ENCODE peak calls at places on chromosomes 11 and 22, in seven cellular contexts. M is hepatocyte, Q is dorsolateral prefrontal cortex, J is uterus, D is aorta, H is mesendoderm, C is cardiac muscle cell. X is an unnamed sample. For H3K27me3, the result is how much of the 10 kb centered on the place peaks cover.

GRCh38 chr11:34957606-34958005 is 41.2 kb downstream of the PDHX start:
- DNase-seq in H (no peak), C (no peak), J (no peak), Q (no peak), M (no peak), D (no peak), X (no peak)

GRCh38 chr11:119315139-119316016 is 1.6 kb downstream of the MCAM start:
- DNase-seq in H (peak), D (peak), C (peak), Q (no peak), M (no peak), J (no peak), X (peak)

GRCh38 chr11:56624661-56625110 is 10.0 kb upstream of the OR5M1 start:
- DNase-seq in C (peak), M (peak), Q (no peak), J (no peak), D (no peak), H (peak), X (peak)

GRCh38 chr11:2511421-2512369 is 66.9 kb downstream of the KCNQ1 start:
- DNase-seq in Q (peak), D (peak), C (no peak), M (no peak), J (peak), H (no peak), X (no peak)

GRCh38 chr11:41245184-41245583 is 214.3 kb downstream of the LRRC4C start:
- DNase-seq in Q (no peak), D (peak), M (no peak), J (peak), H (no peak), C (no peak), X (no peak)

GRCh38 chr22:44273175-44273574 is 39.6 kb downstream of the SHISAL1 start:
- DNase-seq in C (no peak), D (no peak), H (no peak), M (no peak), Q (no peak), J (no peak), X (no peak)

GRCh38 chr11:33089776-33090175 is 50.4 kb downstream of the TCP11L1 start:
- DNase-seq in H (no peak), Q (no peak), J (no peak), D (no peak), C (no peak), M (no peak), X (no peak)

GRCh38 chr22:41848468-41848867 is 15.6 kb downstream of the SREBF2 start:
- DNase-seq in D (peak), H (no peak), Q (no peak), J (no peak), C (no peak), M (peak), X (no peak)

GRCh38 chr11:128909438-128910125 is 18.4 kb downstream of the KCNJ5 start:
- DNase-seq in D (no peak), J (no peak), Q (no peak), M (no peak), H (no peak), C (no peak), X (no peak)

GRCh38 chr11:30488304-30488998 is 97.7 kb downstream of the MPPED2 start:
- DNase-seq in M (peak), D (no peak), C (peak), J (no peak), Q (no peak), H (no peak), X (peak)

GRCh38 chr11:134500621-134501020 is 88.6 kb upstream of the B3GAT1 start:
- DNase-seq in C (no peak), Q (no peak), D (no peak), M (no peak), J (no peak), H (no peak), X (no peak)

GRCh38 chr11:88434333-88434976 is 96.9 kb upstream of the CTSC start:
- DNase-seq in M (no peak), D (no peak), C (no peak), H (no peak), Q (no peak), J (no peak), X (no peak)

GRCh38 chr22:41140365-41140957 is 48.1 kb downstream of the EP300 start:
- DNase-seq in M (no peak), C (peak), J (no peak), Q (no peak), H (no peak), D (no peak), X (no peak)

GRCh38 chr22:43185860-43186261 is 1.1 kb downstream of the TTLL12 start:
- DNase-seq in D (peak), M (peak), H (peak), C (peak), J (peak), Q (peak), X (peak)

GRCh38 chr11:80327971-80328614 is 887.3 kb upstream of the TENM4 start:
- DNase-seq in H (peak), C (no peak), D (no peak), M (no peak), J (no peak), Q (no peak), X (no peak)

GRCh38 chr11:116740741-116741140 is 32.0 kb downstream of the BUD13 start:
- DNase-seq in Q (no peak), J (no peak), H (no peak), D (no peak), M (no peak), C (no peak), X (no peak)

GRCh38 chr22:20747223-20747622 is 26.7 kb upstream of the SERPIND1 start:
- DNase-seq in Q (no peak), D (no peak), C (no peak), H (no peak), J (no peak), M (no peak), X (no peak)

GRCh38 chr22:24146190-24146616 is 35.1 kb upstream of the SUSD2 start:
- DNase-seq in Q (no peak), C (peak), D (peak), J (peak), M (peak), H (peak), X (peak)

GRCh38 chr11:135074397-135074998 is 662.5 kb upstream of the B3GAT1 start:
- DNase-seq in Q (no peak), M (peak), D (no peak), C (no peak), H (peak), J (no peak), X (no peak)

GRCh38 chr11:77993902-77994301 is 566 bp downstream of the INTS4 start:
- DNase-seq in D (no peak), H (peak), M (no peak), Q (no peak), J (no peak), C (peak), X (no peak)

GRCh38 chr22:27108425-27109114 is 451.2 kb downstream of the MIAT start:
- DNase-seq in Q (no peak), C (no peak), H (peak), M (peak), D (peak), J (peak), X (no peak)

GRCh38 chr11:17013548-17014320 is 480 bp downstream of the PLEKHA7 start:
- DNase-seq in J (no peak), H (peak), D (no peak), C (peak), M (peak), Q (no peak), X (no peak)

GRCh38 chr11:17010851-17011420 is 3.3 kb downstream of the PLEKHA7 start:
- DNase-seq in J (no peak), Q (no peak), H (peak), D (no peak), M (no peak), C (no peak), X (no peak)

GRCh38 chr11:17012179-17012578 is 2.0 kb downstream of the PLEKHA7 start:
- DNase-seq in D (no peak), C (no peak), H (no peak), Q (no peak), M (no peak), J (no peak), X (no peak)

GRCh38 chr11:17014321-17014773 is at the start of gene PLEKHA7:
- DNase-seq in Q (no peak), D (no peak), H (no peak), J (no peak), M (peak), C (peak), X (no peak)

GRCh38 chr11:17012712-17013547 is 1.3 kb downstream of the PLEKHA7 start:
- DNase-seq in Q (peak), D (peak), M (peak), C (peak), H (peak), J (peak), X (no peak)
- H3K27ac ChIP-seq in Q (no peak), D (no peak), M (peak), C (no peak), H (no peak), J (no peak), X (no peak)

DNA sequence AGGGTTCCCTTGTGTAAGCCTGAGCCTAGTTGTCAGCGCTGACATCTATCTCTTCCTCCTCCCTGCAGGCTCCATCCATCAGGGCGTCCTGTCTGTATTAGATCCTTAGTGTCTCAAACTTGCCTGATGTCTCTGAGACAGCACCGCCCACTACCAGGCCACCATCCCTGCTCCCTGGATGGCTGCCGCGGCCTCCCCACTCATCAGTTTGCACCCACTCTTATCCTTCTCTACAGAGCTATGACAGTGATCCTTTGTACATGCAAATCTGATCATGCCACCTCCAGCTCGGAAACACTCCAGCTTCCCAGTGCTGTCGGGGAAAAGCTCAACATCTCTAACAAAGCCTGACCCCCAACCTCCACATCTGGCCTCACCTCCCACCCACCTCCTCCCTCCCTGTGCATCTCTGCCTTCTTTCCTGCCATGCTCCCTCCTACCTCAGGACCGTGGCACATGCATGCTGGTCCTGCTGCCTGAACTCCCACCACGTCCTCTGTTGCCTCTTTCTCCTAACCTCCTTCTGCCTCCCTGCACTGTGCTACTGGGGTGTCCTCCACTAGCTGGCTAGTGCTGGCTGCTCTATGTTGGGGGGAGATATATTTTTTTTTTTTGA is 61.6 kb upstream of the EIF3D start:
- DNase-seq in Q (no peak), J (no peak), H (no peak), D (peak), C (no peak), M (no peak), X (no peak)
- H3K27me3 ChIP-seq in Q (under half), J (under half), H (under half), D (under half), C (under half), M (under half), X (under half)

DNA sequence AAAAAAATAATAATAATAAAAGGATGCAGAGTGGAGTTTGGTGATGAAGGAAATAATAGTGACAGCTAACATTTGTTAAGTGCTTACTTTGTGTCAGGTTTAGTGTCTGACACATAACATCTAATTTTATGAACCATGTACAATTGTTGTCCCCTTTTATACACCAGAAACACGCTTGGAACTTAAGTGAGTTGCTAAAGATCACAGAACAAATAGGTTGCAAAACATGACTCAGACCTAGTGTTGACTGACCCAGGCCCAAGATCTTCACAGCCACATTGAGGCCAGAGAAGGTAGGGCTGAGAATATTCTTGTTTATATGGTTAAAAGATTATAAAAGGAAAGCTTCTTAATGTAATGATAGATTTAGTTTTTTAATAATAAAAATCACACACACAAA is 25.6 kb upstream of the TMEM135 start:
- DNase-seq in J (no peak), M (no peak), D (no peak), Q (no peak), C (no peak), H (no peak), X (no peak)
- H3K27ac ChIP-seq in J (no peak), M (no peak), D (no peak), Q (no peak), C (peak), H (no peak), X (no peak)

GRCh38 chr22:38032681-38033521 is 24.3 kb upstream of the PICK1 start:
- DNase-seq in J (peak), C (no peak), Q (no peak), H (no peak), D (no peak), M (peak), X (no peak)

GRCh38 chr22:38029901-38030300 is 27.3 kb upstream of the PICK1 start:
- DNase-seq in C (no peak), D (no peak), Q (no peak), H (no peak), M (no peak), J (no peak), X (no peak)

GRCh38 chr22:38030311-38031133 is 26.7 kb upstream of the PICK1 start:
- DNase-seq in M (peak), C (peak), D (no peak), H (peak), J (no peak), Q (no peak), X (no peak)

GRCh38 chr22:38029370-38029769 is 27.8 kb upstream of the PICK1 start:
- DNase-seq in Q (no peak), C (no peak), M (no peak), D (no peak), H (no peak), J (no peak), X (no peak)

DNA sequence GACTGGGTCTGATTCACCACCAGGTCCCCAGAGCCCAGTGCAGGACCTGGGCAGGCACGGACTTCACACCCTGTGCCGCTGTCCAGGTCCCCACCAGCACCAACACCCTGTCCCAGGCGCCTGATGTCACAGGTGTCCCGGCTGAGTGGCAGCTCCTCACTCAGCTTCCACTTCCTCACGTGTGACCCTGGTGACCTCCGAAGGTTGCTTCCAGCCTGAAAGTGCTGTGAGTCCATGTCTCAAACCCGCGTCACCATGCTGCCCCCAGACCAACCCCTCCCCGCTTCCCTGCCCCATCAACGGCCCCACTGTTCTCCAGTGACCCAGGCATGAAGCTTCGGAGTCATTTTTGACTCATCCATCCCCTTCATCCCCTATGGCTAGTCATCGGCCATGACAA is 25.7 kb upstream of the PICK1 start:
- DNase-seq in J (no peak), C (no peak), M (no peak), D (no peak), Q (no peak), H (no peak), X (no peak)
- H3K27me3 ChIP-seq in J (under half), C (under half), M (under half), D (under half), Q (under half), H (under half), X (under half)

GRCh38 chr11:67146516-67147226 is 27.6 kb downstream of the KDM2A start:
- DNase-seq in D (no peak), J (no peak), C (no peak), Q (no peak), M (no peak), H (no peak), X (no peak)
- H3K27ac ChIP-seq in D (no peak), J (no peak), C (peak), Q (no peak), M (no peak), H (no peak), X (no peak)

DNA sequence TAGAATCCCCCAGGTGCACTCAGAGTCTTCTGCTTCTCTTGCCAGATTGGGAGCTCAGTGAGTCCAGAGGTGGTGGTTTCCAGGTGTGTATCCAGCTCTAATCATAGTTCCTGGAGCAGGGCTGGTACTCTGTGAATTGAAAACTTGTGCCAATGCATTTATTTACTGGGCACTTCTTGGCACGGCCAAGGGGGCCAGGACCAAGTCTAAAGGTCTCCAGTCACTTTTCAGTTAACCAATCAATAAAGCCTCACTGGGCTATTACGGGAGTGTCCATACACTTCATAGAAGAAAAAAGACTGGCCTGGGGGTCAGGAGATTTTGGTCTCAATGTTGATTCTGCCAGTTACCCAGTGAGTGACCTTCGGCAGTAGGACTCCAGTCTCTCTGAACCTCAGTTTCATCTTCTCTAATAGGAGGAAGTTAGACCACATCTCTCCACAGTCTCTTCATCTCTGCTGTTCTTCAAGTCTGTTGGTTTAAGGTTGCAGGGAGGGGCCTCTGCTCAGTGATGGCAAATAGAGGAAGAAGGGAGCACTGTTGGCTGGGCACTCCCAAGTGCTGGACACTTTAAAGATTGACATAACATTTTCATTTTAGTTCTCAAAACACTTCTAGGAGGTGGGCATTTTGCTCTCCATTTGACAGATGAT is 188.5 kb upstream of the E2F8 start:
- DNase-seq in Q (no peak), D (no peak), C (no peak), J (no peak), M (no peak), H (no peak), X (no peak)
- H3K27me3 ChIP-seq in Q (under half), D (under half), C (under half), J (under half), M (under half), H (under half), X (under half)

DNA sequence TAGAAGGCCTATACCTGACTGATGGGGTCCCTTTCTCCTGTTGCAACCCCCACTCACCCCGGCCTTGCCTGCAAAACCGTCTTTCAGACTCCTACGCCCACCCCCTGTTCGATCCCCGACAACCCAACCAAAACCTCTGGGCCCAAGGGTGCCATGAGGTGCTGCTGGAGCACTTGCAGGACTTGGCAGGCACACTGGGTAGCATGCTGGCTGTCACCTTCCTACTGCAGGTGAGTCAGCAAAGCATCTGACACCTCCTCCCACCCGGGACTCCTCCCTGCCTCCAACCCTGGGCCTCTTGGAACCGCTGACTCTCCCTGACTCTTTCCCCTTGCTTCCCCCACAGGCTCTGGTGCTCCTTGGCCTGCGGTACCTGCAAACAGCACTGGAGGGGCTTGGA is 1.2 kb downstream of the ROM1 start:
- DNase-seq in H (peak), C (no peak), Q (no peak), J (no peak), D (no peak), M (peak), X (no peak)
- H3K27ac ChIP-seq in H (peak), C (peak), Q (peak), J (no peak), D (no peak), M (peak), X (no peak)

GRCh38 chr11:122319842-122320555 is 204.0 kb upstream of the BLID start:
- DNase-seq in Q (peak), C (no peak), M (no peak), J (no peak), D (no peak), H (no peak), X (no peak)

GRCh38 chr11:122317337-122317736 is 201.3 kb upstream of the BLID start:
- DNase-seq in J (no peak), M (peak), H (peak), Q (no peak), C (no peak), D (no peak), X (peak)

GRCh38 chr11:122323754-122324421 is 207.9 kb upstream of the BLID start:
- DNase-seq in D (no peak), Q (no peak), H (no peak), M (no peak), C (no peak), J (no peak), X (no peak)

GRCh38 chr11:122319011-122319410 is 203.0 kb upstream of the BLID start:
- DNase-seq in J (no peak), D (no peak), C (no peak), Q (no peak), H (no peak), M (no peak), X (no peak)

DNA sequence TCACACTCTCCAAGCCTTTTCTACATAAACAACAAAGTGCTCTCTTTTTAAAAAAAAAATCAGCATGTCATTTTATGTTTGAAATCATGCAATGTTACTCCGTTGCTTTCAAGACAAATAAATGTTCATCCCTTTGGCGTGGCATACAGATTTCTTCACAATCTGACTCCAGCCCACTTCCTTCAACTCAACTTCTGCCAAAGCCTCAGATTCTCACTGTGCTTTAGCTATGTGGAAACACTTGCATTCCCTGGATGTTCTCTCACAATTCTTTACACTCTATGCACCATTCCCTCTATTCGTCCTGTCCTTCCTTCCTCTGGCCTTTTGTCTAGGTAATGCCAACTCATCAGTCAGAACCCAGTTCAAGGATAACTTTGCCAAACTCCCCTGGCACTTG is 206.4 kb upstream of the BLID start:
- DNase-seq in H (no peak), Q (no peak), C (no peak), M (no peak), J (peak), D (no peak), X (no peak)
- H3K27me3 ChIP-seq in H (under half), Q (under half), C (under half), M (under half), J (under half), D (under half), X (under half)

X was measured in SJCRH30.